ENCODE peak calls at places on chromosomes 4 and X, in eight cellular contexts. L is GM12865, O is ovary, J is AG10803, E is cardiac fibroblast, G is HCT116, K is right cardiac atrium, M is esophagus muscularis mucosa. Y is an unnamed sample.

GRCh38 chrX:120145295-120145925 is 13.0 kb upstream of the RHOXF2 start:
- DNase-seq in L (peak; percentile 5), O (no peak), J (no peak), E (no peak), G (no peak), K (no peak), M (no peak), Y (no peak)

GRCh38 chr4:2817701-2818350 is 24.9 kb downstream of the SH3BP2 start:
- DNase-seq in L (no peak), O (no peak), J (no peak), E (no peak), G (peak; percentile 7), K (peak; percentile 25), M (no peak), Y (no peak)

GRCh38 chr4:120672558-120673147 is 249.9 kb downstream of the PRDM5 start:
- DNase-seq in L (no peak), O (no peak), J (peak; percentile 5), E (no peak), G (no peak), K (no peak), M (no peak), Y (peak; percentile 33)

GRCh38 chr4:15376594-15376993 is 51.2 kb upstream of the C1QTNF7 start:
- DNase-seq in L (no peak), O (no peak), J (no peak), E (no peak), G (no peak), K (no peak), M (no peak), Y (no peak)

GRCh38 chrX:155857561-155857960 is 23.6 kb upstream of the VAMP7 start:
- DNase-seq in L (peak; percentile 11), O (no peak), J (no peak), E (peak; percentile 11), G (no peak), K (no peak), M (no peak), Y (no peak)

GRCh38 chr4:6779667-6780565 is 2.6 kb upstream of the KIAA0232 start:
- DNase-seq in L (no peak), O (no peak), J (peak; percentile 48), E (peak; percentile 36), G (no peak), K (no peak), M (no peak), Y (no peak)

GRCh38 chrX:135549519-135549918 is 29.1 kb downstream of the INTS6L start:
- DNase-seq in L (no peak), O (no peak), J (no peak), E (no peak), G (no peak), K (no peak), M (no peak), Y (no peak)

GRCh38 chrX:9475984-9476383 is 11.1 kb downstream of the TBL1X start:
- DNase-seq in L (no peak), O (no peak), J (no peak), E (no peak), G (no peak), K (no peak), M (no peak), Y (no peak)

GRCh38 chr4:182486895-182487294 is 243.7 kb downstream of the TENM3 start:
- DNase-seq in L (no peak), O (no peak), J (no peak), E (no peak), G (no peak), K (no peak), M (no peak), Y (peak; percentile 2)

GRCh38 chr4:6172093-6172926 is 28.0 kb downstream of the JAKMIP1 start:
- DNase-seq in L (peak; percentile 67), O (no peak), J (no peak), E (no peak), G (no peak), K (no peak), M (no peak), Y (no peak)

GRCh38 chr4:100985576-100985975 is 361.8 kb downstream of the PPP3CA start:
- DNase-seq in L (no peak), O (no peak), J (no peak), E (no peak), G (no peak), K (no peak), M (no peak), Y (no peak)

GRCh38 chr4:152100378-152101201 is 339.8 kb upstream of the GATB start:
- DNase-seq in L (peak; percentile 61), O (no peak), J (no peak), E (no peak), G (peak; percentile 22), K (no peak), M (peak; percentile 87), Y (no peak)

GRCh38 chr4:76753814-76754213 is 144.1 kb downstream of the SOWAHB start:
- DNase-seq in L (no peak), O (no peak), J (peak; percentile 96), E (peak; percentile 84), G (no peak), K (no peak), M (peak; percentile 37), Y (peak; percentile 90)

GRCh38 chr4:154018659-154019058 is 229.8 kb upstream of the SFRP2 start:
- DNase-seq in L (peak; percentile 3), O (no peak), J (no peak), E (no peak), G (no peak), K (no peak), M (no peak), Y (no peak)

GRCh38 chr4:186729856-186730255 is 6.2 kb upstream of the FAT1 start:
- DNase-seq in L (no peak), O (no peak), J (no peak), E (no peak), G (no peak), K (no peak), M (no peak), Y (no peak)

GRCh38 chr4:186726440-186727148 is 2.9 kb upstream of the FAT1 start:
- DNase-seq in L (no peak), O (peak; percentile 80), J (peak; percentile 81), E (peak; percentile 81), G (peak; percentile 56), K (peak; percentile 73), M (peak; percentile 91), Y (peak; percentile 79)

GRCh38 chr4:186728631-186729271 is 5.1 kb upstream of the FAT1 start:
- DNase-seq in L (no peak), O (no peak), J (peak; percentile 68), E (no peak), G (peak; percentile 94), K (no peak), M (peak; percentile 70), Y (no peak)

GRCh38 chr4:186727149-186727976 is 3.7 kb upstream of the FAT1 start:
- DNase-seq in L (no peak), O (no peak), J (peak; percentile 12), E (no peak), G (no peak), K (no peak), M (peak; percentile 88), Y (peak; percentile 38)

GRCh38 chr4:186727977-186728519 is 4.4 kb upstream of the FAT1 start:
- DNase-seq in L (no peak), O (no peak), J (peak; percentile 33), E (peak; percentile 36), G (peak; percentile 63), K (no peak), M (peak; percentile 39), Y (no peak)
- H3K4me3 ChIP-seq in L (no peak overlapping the region), O (no peak overlapping the region), J (peak overlapping the region; percentile 96), E (no peak overlapping the region), G (peak overlapping the region; percentile 91), K (no peak overlapping the region), M (no peak overlapping the region), Y (no peak overlapping the region)

DNA sequence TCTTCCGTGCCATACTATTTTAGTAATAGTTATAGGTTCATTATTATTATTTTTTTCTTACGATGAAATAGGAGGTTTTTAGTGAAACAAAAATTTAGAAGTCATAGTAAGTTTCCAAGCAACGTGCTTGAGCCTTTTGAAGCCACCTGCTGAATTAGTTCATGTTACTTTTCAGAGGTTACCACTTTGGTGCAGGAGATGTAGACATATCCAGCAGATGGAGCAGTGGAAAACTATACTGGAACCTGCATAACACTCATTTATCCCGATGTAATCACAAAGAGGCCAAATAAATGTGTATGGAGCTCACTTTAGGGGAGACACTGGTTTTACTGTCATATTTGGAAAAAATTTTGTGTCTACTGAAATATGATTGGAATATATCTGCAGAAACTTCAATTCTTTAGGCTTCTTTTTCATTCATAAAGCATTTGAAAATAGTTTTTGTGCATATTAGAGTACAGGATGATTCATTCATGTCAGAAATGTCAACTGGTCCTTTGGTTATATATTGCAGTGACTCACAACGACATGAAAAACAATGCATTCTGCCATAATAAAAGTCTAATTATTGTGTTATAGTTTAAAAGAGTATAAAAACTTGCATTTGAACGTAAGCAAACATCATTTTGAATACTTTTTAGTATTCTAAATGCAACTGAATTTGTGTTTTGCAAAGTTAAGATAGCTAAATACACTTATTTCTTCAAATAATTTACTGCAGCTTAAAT is 2182.9 kb upstream of the TENM3 start:
- DNase-seq in L (peak; percentile 5), O (no peak), J (no peak), E (no peak), G (no peak), K (no peak), M (no peak), Y (no peak)
- H3K4me3 ChIP-seq in L (peak overlapping the region; percentile 59), O (no peak overlapping the region), J (no peak overlapping the region), E (no peak overlapping the region), G (no peak overlapping the region), K (no peak overlapping the region), M (peak overlapping the region; percentile 54), Y (peak overlapping the region; percentile 66)

DNA sequence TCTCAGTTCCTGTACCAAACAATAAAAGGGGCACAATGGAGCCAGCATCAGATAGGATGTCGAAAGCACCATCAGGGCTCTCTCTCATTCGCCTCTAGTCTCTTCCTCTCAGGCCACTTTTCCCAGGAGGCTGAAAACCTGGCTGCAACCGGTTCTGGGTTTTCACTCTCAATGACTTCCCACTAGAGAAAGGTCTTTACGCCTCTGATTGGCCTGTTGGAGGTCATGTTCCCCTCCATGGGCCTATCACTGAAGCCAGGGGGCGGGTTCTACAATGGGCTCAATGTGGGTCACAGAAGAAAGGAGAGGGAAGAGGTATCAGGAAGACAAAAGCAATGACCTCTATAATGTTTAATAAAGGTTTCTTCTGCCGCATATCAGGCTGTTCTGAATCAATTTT is 29.3 kb downstream of the ZNF827 start:
- DNase-seq in L (no peak), O (peak; percentile 85), J (no peak), E (peak; percentile 59), G (no peak), K (peak; percentile 75), M (no peak), Y (no peak)
- H3K4me3 ChIP-seq in L (no peak overlapping the region), O (peak overlapping the region; percentile 42), J (no peak overlapping the region), E (no peak overlapping the region), G (no peak overlapping the region), K (peak overlapping the region; percentile 58), M (peak overlapping the region; percentile 42), Y (no peak overlapping the region)

DNA sequence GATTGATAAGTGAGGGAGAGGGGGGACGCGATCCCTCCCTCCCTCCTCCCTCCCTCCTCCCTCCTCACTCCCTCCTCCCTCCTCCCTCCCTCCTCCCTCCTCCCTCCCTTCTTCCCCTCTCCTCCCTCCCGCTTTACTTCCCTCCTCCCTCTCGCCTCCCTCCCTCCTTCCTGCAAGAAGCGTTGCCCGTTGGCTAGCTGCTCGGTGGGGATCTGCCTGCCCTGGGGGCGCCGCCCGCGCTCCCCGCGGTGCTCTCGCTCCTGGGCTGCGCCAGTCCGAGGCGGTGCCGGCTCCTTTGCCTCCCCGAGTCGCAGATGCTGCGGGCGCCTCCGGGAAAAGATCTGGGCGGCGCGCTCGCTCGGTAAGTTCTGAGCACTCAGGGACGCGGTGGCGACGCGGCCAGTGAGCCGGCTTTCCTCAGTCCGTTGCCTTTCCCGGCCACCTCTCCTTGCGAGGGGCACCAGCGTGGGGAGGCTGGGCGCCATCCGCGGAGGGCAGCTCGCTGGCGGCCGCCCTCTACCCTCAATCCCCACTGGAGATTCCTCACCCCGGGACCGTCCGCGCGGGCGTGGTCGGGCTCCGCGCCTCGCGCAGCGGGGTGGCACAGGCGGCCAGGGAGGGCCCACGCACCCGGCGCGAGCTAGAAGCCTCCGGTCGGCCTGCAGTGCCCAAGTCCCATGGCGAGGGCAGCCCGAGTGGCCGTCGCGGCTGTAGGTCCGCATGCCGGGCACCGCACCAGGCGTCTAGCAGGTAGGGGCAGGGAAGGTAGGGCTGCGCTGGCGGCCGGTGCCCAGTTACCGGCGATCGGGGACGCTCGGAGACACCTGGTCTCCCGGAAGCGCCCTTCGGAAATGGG is at the start of gene SLITRK2:
- DNase-seq in L (no peak), O (no peak), J (no peak), E (no peak), G (no peak), K (no peak), M (no peak), Y (no peak)
- H3K4me3 ChIP-seq in L (no peak within 1 kb of the TSS), O (peak within 1 kb of the TSS; percentile 10), J (no peak within 1 kb of the TSS), E (no peak within 1 kb of the TSS), G (no peak within 1 kb of the TSS), K (peak within 1 kb of the TSS; percentile 47), M (peak within 1 kb of the TSS; percentile 38), Y (peak within 1 kb of the TSS; percentile 46)

Y was measured in brain microvascular endothelial cell.